ENCODE peak calls at places on chromosomes 7 and 10, in nine cellular contexts. One of them, this sample, is unnamed.

GRCh38 chr7:4556868-4557620 is 125.1 kb upstream of the FOXK1 start:
- DNase-seq in mammary epithelial cell: peak
- DNase-seq in tibial nerve: no peak
- DNase-seq in sigmoid colon: peak
- DNase-seq in AG10803: no peak
- DNase-seq in neuronal stem cell: no peak
- DNase-seq in aorta: no peak
- DNase-seq in upper lobe of left lung: no peak
- DNase-seq in naive thymus-derived CD4-positive, alpha-beta T cell: no peak
- DNase-seq in this sample: no peak

GRCh38 chr7:107463139-107464078 is 6.4 kb upstream of the GPR22 start:
- DNase-seq in mammary epithelial cell: peak
- DNase-seq in tibial nerve: peak
- DNase-seq in sigmoid colon: peak
- DNase-seq in AG10803: peak
- DNase-seq in neuronal stem cell: peak
- DNase-seq in aorta: no peak
- DNase-seq in upper lobe of left lung: no peak
- DNase-seq in naive thymus-derived CD4-positive, alpha-beta T cell: peak
- DNase-seq in this sample: peak

GRCh38 chr10:6753644-6754043 is 173.6 kb upstream of the PRKCQ start:
- DNase-seq in mammary epithelial cell: no peak
- DNase-seq in tibial nerve: no peak
- DNase-seq in sigmoid colon: no peak
- DNase-seq in AG10803: no peak
- DNase-seq in neuronal stem cell: no peak
- DNase-seq in aorta: no peak
- DNase-seq in upper lobe of left lung: no peak
- DNase-seq in naive thymus-derived CD4-positive, alpha-beta T cell: no peak
- DNase-seq in this sample: no peak

GRCh38 chr7:90660819-90661218 is 64.7 kb downstream of the CDK14 start:
- DNase-seq in mammary epithelial cell: peak
- DNase-seq in tibial nerve: no peak
- DNase-seq in sigmoid colon: no peak
- DNase-seq in AG10803: no peak
- DNase-seq in neuronal stem cell: no peak
- DNase-seq in aorta: no peak
- DNase-seq in upper lobe of left lung: no peak
- DNase-seq in naive thymus-derived CD4-positive, alpha-beta T cell: no peak
- DNase-seq in this sample: no peak

GRCh38 chr7:7770228-7770627 is 51.8 kb upstream of the RPA3 start:
- DNase-seq in mammary epithelial cell: peak
- DNase-seq in tibial nerve: no peak
- DNase-seq in sigmoid colon: no peak
- DNase-seq in AG10803: peak
- DNase-seq in neuronal stem cell: no peak
- DNase-seq in aorta: no peak
- DNase-seq in upper lobe of left lung: no peak
- DNase-seq in naive thymus-derived CD4-positive, alpha-beta T cell: no peak
- DNase-seq in this sample: no peak

GRCh38 chr10:71396084-71396713 is 521 bp upstream of the CDH23 start:
- DNase-seq in mammary epithelial cell: no peak
- DNase-seq in tibial nerve: no peak
- DNase-seq in sigmoid colon: peak
- DNase-seq in AG10803: no peak
- DNase-seq in neuronal stem cell: peak
- DNase-seq in aorta: peak
- DNase-seq in upper lobe of left lung: peak
- DNase-seq in naive thymus-derived CD4-positive, alpha-beta T cell: peak
- DNase-seq in this sample: no peak

GRCh38 chr10:115093776-115094361 is 704 bp downstream of the ATRNL1 start:
- DNase-seq in mammary epithelial cell: peak
- DNase-seq in tibial nerve: no peak
- DNase-seq in sigmoid colon: no peak
- DNase-seq in AG10803: no peak
- DNase-seq in neuronal stem cell: peak
- DNase-seq in aorta: peak
- DNase-seq in upper lobe of left lung: peak
- DNase-seq in naive thymus-derived CD4-positive, alpha-beta T cell: no peak
- DNase-seq in this sample: no peak

GRCh38 chr10:79413196-79413595 is 32.2 kb downstream of the ZCCHC24 start:
- DNase-seq in mammary epithelial cell: no peak
- DNase-seq in tibial nerve: no peak
- DNase-seq in sigmoid colon: peak
- DNase-seq in AG10803: no peak
- DNase-seq in neuronal stem cell: no peak
- DNase-seq in aorta: peak
- DNase-seq in upper lobe of left lung: no peak
- DNase-seq in naive thymus-derived CD4-positive, alpha-beta T cell: no peak
- DNase-seq in this sample: peak

GRCh38 chr7:155218276-155219153 is 79.2 kb upstream of the INSIG1 start:
- DNase-seq in mammary epithelial cell: no peak
- DNase-seq in tibial nerve: no peak
- DNase-seq in sigmoid colon: peak
- DNase-seq in AG10803: no peak
- DNase-seq in neuronal stem cell: no peak
- DNase-seq in aorta: peak
- DNase-seq in upper lobe of left lung: no peak
- DNase-seq in naive thymus-derived CD4-positive, alpha-beta T cell: no peak
- DNase-seq in this sample: no peak

GRCh38 chr10:58516118-58516517 is 3.4 kb downstream of the BICC1 start:
- DNase-seq in mammary epithelial cell: peak
- DNase-seq in tibial nerve: no peak
- DNase-seq in sigmoid colon: no peak
- DNase-seq in AG10803: peak
- DNase-seq in neuronal stem cell: no peak
- DNase-seq in aorta: no peak
- DNase-seq in upper lobe of left lung: no peak
- DNase-seq in naive thymus-derived CD4-positive, alpha-beta T cell: no peak
- DNase-seq in this sample: no peak

GRCh38 chr10:61608255-61609040 is 54.3 kb upstream of the CABCOCO1 start:
- DNase-seq in mammary epithelial cell: no peak
- DNase-seq in tibial nerve: no peak
- DNase-seq in sigmoid colon: no peak
- DNase-seq in AG10803: peak
- DNase-seq in neuronal stem cell: no peak
- DNase-seq in aorta: no peak
- DNase-seq in upper lobe of left lung: no peak
- DNase-seq in naive thymus-derived CD4-positive, alpha-beta T cell: no peak
- DNase-seq in this sample: no peak

GRCh38 chr10:35789996-35790395 is 147.9 kb upstream of the FZD8 start:
- DNase-seq in mammary epithelial cell: peak
- DNase-seq in tibial nerve: no peak
- DNase-seq in sigmoid colon: no peak
- DNase-seq in AG10803: peak
- DNase-seq in neuronal stem cell: no peak
- DNase-seq in aorta: no peak
- DNase-seq in upper lobe of left lung: no peak
- DNase-seq in naive thymus-derived CD4-positive, alpha-beta T cell: no peak
- DNase-seq in this sample: no peak

GRCh38 chr10:33274096-33274785 is 60.2 kb downstream of the NRP1 start:
- DNase-seq in mammary epithelial cell: no peak
- DNase-seq in tibial nerve: no peak
- DNase-seq in sigmoid colon: no peak
- DNase-seq in AG10803: no peak
- DNase-seq in neuronal stem cell: no peak
- DNase-seq in aorta: no peak
- DNase-seq in upper lobe of left lung: no peak
- DNase-seq in naive thymus-derived CD4-positive, alpha-beta T cell: no peak
- DNase-seq in this sample: no peak

GRCh38 chr7:9149499-9150082 is 716.2 kb downstream of the NXPH1 start:
- DNase-seq in mammary epithelial cell: peak
- DNase-seq in tibial nerve: no peak
- DNase-seq in sigmoid colon: no peak
- DNase-seq in AG10803: no peak
- DNase-seq in neuronal stem cell: no peak
- DNase-seq in aorta: no peak
- DNase-seq in upper lobe of left lung: no peak
- DNase-seq in naive thymus-derived CD4-positive, alpha-beta T cell: no peak
- DNase-seq in this sample: no peak

GRCh38 chr10:15222511-15222910 is 54.0 kb upstream of the NMT2 start:
- DNase-seq in mammary epithelial cell: no peak
- DNase-seq in tibial nerve: no peak
- DNase-seq in sigmoid colon: no peak
- DNase-seq in AG10803: no peak
- DNase-seq in neuronal stem cell: no peak
- DNase-seq in aorta: no peak
- DNase-seq in upper lobe of left lung: no peak
- DNase-seq in naive thymus-derived CD4-positive, alpha-beta T cell: no peak
- DNase-seq in this sample: no peak

DNA sequence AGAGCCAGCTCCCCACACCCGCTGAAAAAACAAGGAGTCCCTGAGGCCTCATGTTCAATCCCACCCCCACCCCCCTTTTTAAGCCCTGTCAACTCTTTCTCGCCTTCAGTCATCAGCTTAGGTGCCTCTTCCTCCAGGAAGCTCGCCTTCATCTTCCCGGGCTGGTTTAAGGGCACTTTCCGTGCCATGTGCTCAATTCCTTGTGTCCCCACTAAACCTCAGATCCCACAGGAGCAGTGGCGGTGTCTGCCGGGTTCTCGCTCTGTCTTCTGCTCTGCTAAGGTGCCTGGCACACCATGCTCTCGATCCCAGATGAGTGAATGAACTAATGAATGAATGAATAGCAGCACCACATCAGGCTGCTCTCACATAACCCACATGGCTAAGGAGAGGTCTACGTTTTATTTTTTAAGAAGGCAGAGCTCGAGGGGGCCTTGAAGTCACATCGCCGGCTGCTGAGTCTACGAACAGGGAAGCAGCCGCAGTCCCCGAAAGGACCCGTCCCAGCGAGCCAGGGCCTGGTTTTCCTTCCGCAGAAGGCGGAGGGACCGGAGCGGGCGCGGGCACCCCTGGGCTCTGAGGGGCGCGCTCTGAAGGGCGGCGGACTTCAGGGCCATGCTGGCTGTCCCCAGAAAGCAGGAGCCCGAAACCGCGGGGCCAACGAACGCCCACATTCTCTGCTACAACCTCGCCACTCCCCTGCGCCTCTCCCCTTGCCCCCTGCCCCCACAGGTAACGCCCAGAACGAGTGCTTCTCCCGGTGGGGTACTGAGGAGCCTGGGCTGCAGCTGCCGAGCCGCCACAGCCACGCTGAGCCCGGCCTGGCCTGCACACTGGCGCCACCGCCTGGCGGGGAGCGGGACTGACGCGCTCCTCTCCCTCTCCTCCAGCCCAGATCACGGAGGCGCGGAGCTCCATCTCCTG is 73.4 kb upstream of the KCNMA1 start:
- DNase-seq in mammary epithelial cell: peak
- DNase-seq in tibial nerve: peak
- DNase-seq in sigmoid colon: peak
- DNase-seq in AG10803: peak
- DNase-seq in neuronal stem cell: peak
- DNase-seq in aorta: peak
- DNase-seq in upper lobe of left lung: peak
- DNase-seq in naive thymus-derived CD4-positive, alpha-beta T cell: peak
- DNase-seq in this sample: no peak
- H3K4me3 ChIP-seq in mammary epithelial cell: no peak
- H3K4me3 ChIP-seq in tibial nerve: peak
- H3K4me3 ChIP-seq in sigmoid colon: peak
- H3K4me3 ChIP-seq in AG10803: peak
- H3K4me3 ChIP-seq in neuronal stem cell: peak
- H3K4me3 ChIP-seq in aorta: peak
- H3K4me3 ChIP-seq in upper lobe of left lung: peak
- H3K4me3 ChIP-seq in naive thymus-derived CD4-positive, alpha-beta T cell: peak
- H3K4me3 ChIP-seq in this sample: peak

GRCh38 chr7:151251328-151251925 is 2.9 kb upstream of the SMARCD3 start:
- DNase-seq in mammary epithelial cell: peak
- DNase-seq in tibial nerve: no peak
- DNase-seq in sigmoid colon: peak
- DNase-seq in AG10803: peak
- DNase-seq in neuronal stem cell: peak
- DNase-seq in aorta: peak
- DNase-seq in upper lobe of left lung: peak
- DNase-seq in naive thymus-derived CD4-positive, alpha-beta T cell: no peak
- DNase-seq in this sample: no peak
- H3K4me3 ChIP-seq in mammary epithelial cell: no peak
- H3K4me3 ChIP-seq in tibial nerve: peak
- H3K4me3 ChIP-seq in sigmoid colon: peak
- H3K4me3 ChIP-seq in AG10803: peak
- H3K4me3 ChIP-seq in neuronal stem cell: peak
- H3K4me3 ChIP-seq in aorta: peak
- H3K4me3 ChIP-seq in upper lobe of left lung: peak
- H3K4me3 ChIP-seq in naive thymus-derived CD4-positive, alpha-beta T cell: peak
- H3K4me3 ChIP-seq in this sample: no peak

GRCh38 chr10:26571655-26572054 is 125.8 kb upstream of the PDSS1 start:
- DNase-seq in mammary epithelial cell: no peak
- DNase-seq in tibial nerve: no peak
- DNase-seq in sigmoid colon: no peak
- DNase-seq in AG10803: no peak
- DNase-seq in neuronal stem cell: no peak
- DNase-seq in aorta: no peak
- DNase-seq in upper lobe of left lung: no peak
- DNase-seq in naive thymus-derived CD4-positive, alpha-beta T cell: no peak
- DNase-seq in this sample: no peak

GRCh38 chr10:26566525-26567348 is 128.6 kb downstream of the APBB1IP start:
- DNase-seq in mammary epithelial cell: no peak
- DNase-seq in tibial nerve: no peak
- DNase-seq in sigmoid colon: no peak
- DNase-seq in AG10803: no peak
- DNase-seq in neuronal stem cell: no peak
- DNase-seq in aorta: peak
- DNase-seq in upper lobe of left lung: peak
- DNase-seq in naive thymus-derived CD4-positive, alpha-beta T cell: no peak
- DNase-seq in this sample: no peak

DNA sequence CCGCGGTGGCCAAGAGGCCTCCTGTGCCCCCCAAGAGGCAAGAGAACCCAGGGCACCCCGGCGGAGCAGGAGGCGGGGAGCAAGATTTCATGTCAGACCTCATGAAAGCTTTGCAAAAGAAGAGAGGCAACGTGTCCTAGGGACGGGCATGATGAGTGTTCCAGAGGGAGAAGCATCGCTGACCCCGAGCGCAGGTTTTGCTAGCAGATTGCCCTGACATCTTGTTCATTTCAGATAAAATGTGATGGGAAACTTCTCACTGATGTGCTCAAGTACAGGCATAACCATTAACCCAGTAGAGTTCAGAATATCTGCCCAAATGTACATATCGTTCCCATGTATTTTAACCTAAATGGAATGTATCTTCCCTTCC is 129.2 kb downstream of the APBB1IP start:
- DNase-seq in mammary epithelial cell: no peak
- DNase-seq in tibial nerve: no peak
- DNase-seq in sigmoid colon: no peak
- DNase-seq in AG10803: no peak
- DNase-seq in neuronal stem cell: no peak
- DNase-seq in aorta: no peak
- DNase-seq in upper lobe of left lung: no peak
- DNase-seq in naive thymus-derived CD4-positive, alpha-beta T cell: no peak
- DNase-seq in this sample: no peak
- H3K4me3 ChIP-seq in mammary epithelial cell: no peak
- H3K4me3 ChIP-seq in tibial nerve: peak
- H3K4me3 ChIP-seq in sigmoid colon: no peak
- H3K4me3 ChIP-seq in AG10803: peak
- H3K4me3 ChIP-seq in neuronal stem cell: peak
- H3K4me3 ChIP-seq in aorta: peak
- H3K4me3 ChIP-seq in upper lobe of left lung: peak
- H3K4me3 ChIP-seq in naive thymus-derived CD4-positive, alpha-beta T cell: no peak
- H3K4me3 ChIP-seq in this sample: no peak

GRCh38 chr7:53811555-53812079 is 730.6 kb upstream of the VSTM2A start:
- DNase-seq in mammary epithelial cell: no peak
- DNase-seq in tibial nerve: no peak
- DNase-seq in sigmoid colon: no peak
- DNase-seq in AG10803: no peak
- DNase-seq in neuronal stem cell: no peak
- DNase-seq in aorta: no peak
- DNase-seq in upper lobe of left lung: peak
- DNase-seq in naive thymus-derived CD4-positive, alpha-beta T cell: no peak
- DNase-seq in this sample: no peak

GRCh38 chr7:53812135-53812534 is 730.0 kb upstream of the VSTM2A start:
- DNase-seq in mammary epithelial cell: no peak
- DNase-seq in tibial nerve: no peak
- DNase-seq in sigmoid colon: no peak
- DNase-seq in AG10803: no peak
- DNase-seq in neuronal stem cell: no peak
- DNase-seq in aorta: no peak
- DNase-seq in upper lobe of left lung: peak
- DNase-seq in naive thymus-derived CD4-positive, alpha-beta T cell: no peak
- DNase-seq in this sample: no peak
- H3K4me3 ChIP-seq in mammary epithelial cell: no peak
- H3K4me3 ChIP-seq in tibial nerve: no peak
- H3K4me3 ChIP-seq in sigmoid colon: no peak
- H3K4me3 ChIP-seq in AG10803: no peak
- H3K4me3 ChIP-seq in neuronal stem cell: no peak
- H3K4me3 ChIP-seq in aorta: no peak
- H3K4me3 ChIP-seq in upper lobe of left lung: no peak
- H3K4me3 ChIP-seq in naive thymus-derived CD4-positive, alpha-beta T cell: no peak
- H3K4me3 ChIP-seq in this sample: no peak